ENCODE peak calls at places on chromosomes 11 and 22, in seven cellular contexts. I is endothelial cell of umbilical vein; Z is GM23248; M is SK-N-SH; V is left ventricle myocardium inferior; S is transverse colon; E is effector memory CD4-positive, alpha-beta T cell. F is an unnamed sample. For H3K9me3, the result is how much of the 10 kb centered on the place peaks cover.

GRCh38 chr22:42820075-42820763 is 36.9 kb downstream of the ARFGAP3 start:
- DNase-seq in Z (peak), V (no peak), S (no peak), I (peak), M (no peak), E (no peak), F (no peak)

GRCh38 chr11:16041207-16041606 is 315.1 kb downstream of the SOX6 start:
- DNase-seq in S (no peak), Z (no peak), M (no peak), V (no peak), E (no peak), I (no peak), F (no peak)

GRCh38 chr11:60720460-60720859 is 4.1 kb upstream of the MS4A18 start:
- DNase-seq in Z (no peak), I (no peak), M (no peak), S (no peak), V (no peak), E (no peak), F (no peak)

GRCh38 chr11:27217496-27217895 is 145.5 kb downstream of the CCDC34 start:
- DNase-seq in E (no peak), I (no peak), M (no peak), S (no peak), Z (no peak), V (no peak), F (no peak)

GRCh38 chr11:36409152-36409713 is 100.8 kb downstream of the TRAF6 start:
- DNase-seq in S (no peak), V (no peak), I (peak), M (no peak), Z (no peak), E (no peak), F (no peak)

GRCh38 chr22:44289429-44290171 is 23.2 kb downstream of the SHISAL1 start:
- DNase-seq in I (no peak), M (peak), E (no peak), S (no peak), Z (peak), V (no peak), F (no peak)

GRCh38 chr11:116976941-116977570 is 121.2 kb downstream of the SIK3 start:
- DNase-seq in S (no peak), E (no peak), M (no peak), Z (peak), I (no peak), V (no peak), F (no peak)

GRCh38 chr11:520428-521178 is 13.6 kb upstream of the RNH1 start:
- DNase-seq in S (no peak), E (no peak), V (no peak), M (no peak), I (no peak), Z (no peak), F (no peak)

GRCh38 chr11:12216542-12217422 is 106.4 kb downstream of the MICAL2 start:
- DNase-seq in S (no peak), V (peak), Z (no peak), E (no peak), M (peak), I (peak), F (no peak)

GRCh38 chr11:76023408-76024068 is 182.8 kb downstream of the WNT11 start:
- DNase-seq in M (no peak), E (no peak), I (no peak), V (no peak), S (no peak), Z (no peak), F (no peak)

GRCh38 chr11:118002541-118003019 is 16.4 kb downstream of the IL10RA start:
- DNase-seq in M (no peak), Z (no peak), I (no peak), S (peak), V (peak), E (no peak), F (no peak)

GRCh38 chr11:41989173-41989572 is 529.7 kb upstream of the LRRC4C start:
- DNase-seq in E (no peak), I (no peak), V (no peak), M (no peak), Z (no peak), S (no peak), F (no peak)
- H3K9me3 ChIP-seq in E (under half), I (under half), V (under half), M (under half), Z (under half), S (under half), F (under half)

DNA sequence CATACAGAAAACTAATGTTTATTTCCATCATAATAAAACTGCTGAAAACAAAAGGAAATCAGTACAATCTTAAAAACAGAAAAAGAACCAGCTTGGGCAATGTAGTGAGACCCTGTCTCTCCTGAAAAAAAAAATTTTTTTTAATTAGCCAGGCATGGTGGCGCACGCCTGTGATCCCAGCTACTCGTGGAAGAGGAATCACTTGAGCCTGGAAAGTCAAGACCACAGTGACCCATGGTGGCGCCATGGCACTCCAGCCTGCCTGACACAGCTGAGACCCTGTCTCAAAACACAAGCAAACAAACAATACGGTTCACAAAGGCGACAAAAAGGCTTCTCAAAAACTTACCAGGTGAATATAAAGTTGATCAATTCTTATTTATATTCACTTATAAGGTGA is 289.7 kb downstream of the BRD1 start:
- DNase-seq in S (no peak), I (no peak), E (no peak), V (no peak), M (no peak), Z (no peak), F (no peak)
- H3K9me3 ChIP-seq in S (under half), I (under half), E (under half), V (under half), M (under half), Z (under half), F (under half)

DNA sequence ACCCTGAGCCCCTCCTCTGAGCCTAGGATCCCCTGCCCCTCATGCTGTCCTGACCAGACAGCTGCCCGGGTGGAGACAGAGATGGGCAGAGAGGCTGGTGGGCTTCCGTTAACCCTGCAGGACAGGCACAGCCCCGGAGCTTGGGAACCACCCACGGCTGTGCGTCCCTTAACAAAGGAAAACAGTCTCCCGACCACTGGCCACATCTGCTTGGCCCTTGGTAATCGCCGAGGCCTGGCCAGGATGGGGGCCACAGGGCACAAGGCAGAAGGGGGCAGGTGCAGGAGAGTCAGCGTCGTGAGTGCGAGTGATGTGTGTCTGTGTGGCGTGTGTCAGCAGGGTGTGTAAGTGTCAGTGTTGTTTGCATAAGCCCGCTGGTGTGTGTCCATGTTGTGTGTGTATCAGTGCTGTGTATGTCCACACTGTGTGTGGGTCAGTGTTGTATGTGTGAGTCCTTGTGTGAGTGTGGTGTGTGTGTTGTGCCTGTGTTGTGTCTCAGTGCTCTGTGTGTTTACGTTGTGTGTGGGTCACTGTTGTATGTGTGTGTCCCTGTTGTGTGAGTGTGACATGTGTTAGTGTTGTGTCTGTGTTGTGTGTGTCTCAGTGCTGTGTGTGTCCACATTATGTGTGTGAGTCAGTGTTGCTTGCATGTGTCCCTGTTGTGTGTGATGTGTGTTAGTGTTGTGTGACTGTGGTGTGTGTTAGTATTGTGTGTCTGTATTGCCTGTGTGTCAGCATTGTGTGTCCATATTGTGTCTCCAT is 369.5 kb downstream of the BRD1 start:
- DNase-seq in I (no peak), E (no peak), V (no peak), M (no peak), S (no peak), Z (no peak), F (no peak)
- H3K9me3 ChIP-seq in I (under half), E (under half), V (under half), M (under half), S (under half), Z (under half), F (under half)

GRCh38 chr11:69102161-69102695 is 53.5 kb downstream of the TPCN2 start:
- DNase-seq in Z (no peak), I (no peak), S (no peak), M (no peak), V (no peak), E (no peak), F (no peak)
- H3K9me3 ChIP-seq in Z (under half), I (under half), S (under half), M (under half), V (under half), E (under half), F (under half)

DNA sequence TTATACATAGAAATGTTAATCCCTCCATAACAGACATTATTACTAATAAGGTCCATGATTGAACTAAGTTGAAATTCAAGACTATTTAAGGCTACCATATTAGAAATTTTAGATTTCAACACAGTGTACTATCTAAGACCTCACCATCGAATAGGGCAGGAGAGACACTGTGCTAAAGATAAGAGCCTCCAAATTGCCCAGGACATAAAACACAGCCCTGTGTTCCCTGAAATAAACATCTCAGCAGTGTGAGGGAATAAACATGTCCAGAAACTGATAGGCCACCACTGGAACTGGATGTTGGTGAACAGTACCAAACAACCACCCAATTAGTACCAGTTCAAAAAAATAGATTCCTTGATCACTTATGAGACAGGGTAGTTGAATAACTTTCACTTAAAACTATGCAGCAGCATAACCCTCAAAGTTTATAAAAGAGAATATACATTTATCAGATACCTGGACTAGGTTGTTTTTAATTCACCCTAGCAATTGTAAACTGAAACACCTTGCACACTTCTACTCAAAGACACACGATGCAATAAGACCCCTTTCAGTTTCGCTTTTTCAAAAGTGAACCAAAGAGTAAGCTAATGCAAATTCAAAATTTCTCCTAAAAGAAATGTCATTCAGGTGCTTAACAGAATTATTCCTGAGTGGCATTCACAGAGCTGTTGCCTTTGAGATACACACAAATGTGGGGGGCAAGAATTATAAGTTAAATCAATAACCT is 34.3 kb downstream of the USP28 start:
- DNase-seq in S (no peak), Z (no peak), M (no peak), E (no peak), V (no peak), I (no peak), F (no peak)
- H3K9me3 ChIP-seq in S (under half), Z (under half), M (under half), E (under half), V (under half), I (under half), F (under half)

DNA sequence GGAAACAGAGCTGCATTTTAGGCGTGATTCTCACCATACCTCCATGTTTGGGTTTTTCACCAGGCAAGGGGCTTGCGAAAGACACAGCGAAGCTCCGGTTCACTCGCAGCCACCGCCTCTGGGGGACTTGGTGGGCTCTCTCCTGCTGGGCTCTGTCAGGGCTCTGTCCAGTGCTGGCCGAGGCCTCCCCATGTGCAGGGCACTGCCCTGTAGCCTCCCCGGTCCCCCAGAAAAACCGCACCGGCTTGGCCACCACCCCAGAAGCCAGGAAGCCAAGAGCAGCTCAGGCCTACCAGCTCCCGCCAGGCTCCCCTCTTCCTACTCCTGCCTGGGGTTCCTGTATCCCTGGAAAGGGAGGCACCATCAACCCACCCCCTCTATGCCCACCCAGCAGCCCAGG is 151.5 kb downstream of the CTTN start:
- DNase-seq in Z (no peak), M (no peak), I (no peak), V (no peak), E (no peak), S (no peak), F (no peak)
- H3K9me3 ChIP-seq in Z (under half), M (under half), I (under half), V (under half), E (under half), S (under half), F (under half)

DNA sequence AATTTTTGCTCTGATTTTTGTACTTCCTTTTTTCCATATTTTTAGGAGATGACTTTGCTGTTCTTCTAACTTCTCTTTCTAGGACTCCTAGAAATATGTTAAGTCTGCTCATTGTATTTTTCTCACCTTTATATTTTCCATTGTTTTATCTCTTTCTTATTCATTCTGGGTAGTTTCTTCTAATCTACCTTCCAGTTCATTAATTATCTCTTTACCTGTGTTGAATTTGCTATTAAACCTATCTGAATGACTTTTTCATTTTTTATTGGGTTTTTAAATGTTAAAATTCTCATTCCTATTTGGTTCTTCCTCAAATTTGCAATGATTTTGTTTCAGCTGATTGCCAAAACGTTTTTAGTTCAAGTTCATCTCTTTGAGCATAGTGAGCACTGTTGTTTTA is 27.8 kb upstream of the EHF start:
- DNase-seq in I (no peak), V (no peak), Z (no peak), E (no peak), M (no peak), S (no peak), F (no peak)
- H3K9me3 ChIP-seq in I (under half), V (under half), Z (under half), E (under half), M (under half), S (under half), F (under half)

F was measured in T-helper 17 cell.